ENCODE peak calls at places on chromosomes 3 and 15, in seven cellular contexts. C is A172; Q is endothelial cell; W is activated T-cell treated with anti-CD3 and anti-CD28 coated beads for 48 hours; S is mesendoderm; J is stimulated activated CD8-positive, alpha-beta memory T cell treated with anti-CD3 and anti-CD28 coated beads, Interleukin-4, amount 100 ng/mL, for 4 hours; U is neural crest cell. F is an unnamed sample.

GRCh38 chr15:98658831-98659699 is 10.7 kb downstream of the IGF1R start:
- DNase-seq in C (peak; percentile 46), Q (peak; percentile 33), W (no peak), S (peak; percentile 55), J (no peak), U (peak; percentile 14), F (peak; percentile 44)

GRCh38 chr3:45154641-45155147 is 8.5 kb upstream of the CDCP1 start:
- DNase-seq in C (peak; percentile 84), Q (no peak), W (no peak), S (no peak), J (no peak), U (no peak), F (no peak)

GRCh38 chr3:12393894-12394293 is 90.4 kb upstream of the TSEN2 start:
- DNase-seq in C (no peak), Q (no peak), W (no peak), S (no peak), J (no peak), U (no peak), F (no peak)

GRCh38 chr3:157502916-157503620 is at the start of gene VEPH1:
- DNase-seq in C (peak; percentile 23), Q (no peak), W (no peak), S (peak; percentile 44), J (no peak), U (no peak), F (no peak)

GRCh38 chr3:107543666-107544065 is 20.9 kb downstream of the BBX start:
- DNase-seq in C (peak; percentile 28), Q (no peak), W (no peak), S (peak; percentile 23), J (no peak), U (no peak), F (no peak)

GRCh38 chr3:40255532-40255931 is 54.0 kb upstream of the EIF1B start:
- DNase-seq in C (no peak), Q (no peak), W (no peak), S (no peak), J (no peak), U (no peak), F (no peak)

GRCh38 chr3:113629941-113630340 is 66.5 kb downstream of the USF3 start:
- DNase-seq in C (no peak), Q (no peak), W (no peak), S (no peak), J (no peak), U (no peak), F (no peak)

GRCh38 chr3:127457094-127457475 is 133.4 kb downstream of the TPRA1 start:
- DNase-seq in C (no peak), Q (peak; percentile 51), W (peak; percentile 34), S (peak; percentile 76), J (no peak), U (no peak), F (no peak)

GRCh38 chr3:67400476-67400875 is 253.9 kb downstream of the SUCLG2 start:
- DNase-seq in C (no peak), Q (no peak), W (no peak), S (peak; percentile 29), J (no peak), U (no peak), F (no peak)

GRCh38 chr3:113844622-113845222 is 6.1 kb downstream of the GRAMD1C start:
- DNase-seq in C (peak; percentile 32), Q (no peak), W (no peak), S (peak; percentile 24), J (no peak), U (no peak), F (peak; percentile 48)

GRCh38 chr15:94231728-94232086 is 346 bp downstream of the MCTP2 start:
- DNase-seq in C (no peak), Q (peak; percentile 20), W (no peak), S (peak; percentile 62), J (no peak), U (peak; percentile 1), F (no peak)

GRCh38 chr3:10017636-10018292 is 8.5 kb upstream of the FANCD2 start:
- DNase-seq in C (peak; percentile 69), Q (no peak), W (peak; percentile 69), S (no peak), J (no peak), U (no peak), F (no peak)

GRCh38 chr3:24235121-24235520 is 259.5 kb downstream of the THRB start:
- DNase-seq in C (peak; percentile 36), Q (no peak), W (no peak), S (no peak), J (no peak), U (no peak), F (no peak)

GRCh38 chr15:84749111-84749991 is 959 bp downstream of the ZNF592 start:
- DNase-seq in C (peak; percentile 10), Q (peak; percentile 19), W (peak; percentile 33), S (peak; percentile 49), J (no peak), U (no peak), F (no peak)

GRCh38 chr3:55860040-55860439 is 372.9 kb upstream of the WNT5A start:
- DNase-seq in C (no peak), Q (no peak), W (no peak), S (no peak), J (no peak), U (no peak), F (no peak)

GRCh38 chr15:83305696-83306291 is 21.3 kb upstream of the BNC1 start:
- DNase-seq in C (no peak), Q (no peak), W (no peak), S (peak; percentile 82), J (no peak), U (no peak), F (no peak)

GRCh38 chr3:82186017-82186416 is 424.6 kb upstream of the GBE1 start:
- DNase-seq in C (no peak), Q (no peak), W (no peak), S (no peak), J (no peak), U (no peak), F (no peak)

GRCh38 chr3:40899286-40899712 is 300.0 kb upstream of the CTNNB1 start:
- DNase-seq in C (peak; percentile 25), Q (no peak), W (no peak), S (peak; percentile 37), J (no peak), U (no peak), F (no peak)

GRCh38 chr3:71103430-71103881 is 480.1 kb downstream of the FOXP1 start:
- DNase-seq in C (peak; percentile 32), Q (no peak), W (no peak), S (no peak), J (no peak), U (no peak), F (no peak)

GRCh38 chr15:33735637-33736247 is 232.6 kb upstream of the CHRM5 start:
- DNase-seq in C (peak; percentile 35), Q (peak; percentile 36), W (no peak), S (peak; percentile 48), J (no peak), U (peak; percentile 20), F (no peak)

GRCh38 chr3:192923731-192924130 is 6.1 kb upstream of the MB21D2 start:
- DNase-seq in C (no peak), Q (no peak), W (no peak), S (no peak), J (no peak), U (no peak), F (no peak)

GRCh38 chr3:190560284-190560895 is 46.5 kb downstream of the IL1RAP start:
- DNase-seq in C (no peak), Q (no peak), W (no peak), S (no peak), J (no peak), U (no peak), F (no peak)

GRCh38 chr15:71093089-71094024 is 21.9 kb upstream of the THSD4 start:
- DNase-seq in C (peak; percentile 86), Q (no peak), W (no peak), S (no peak), J (no peak), U (no peak), F (no peak)

GRCh38 chr3:36843065-36844051 is 79.0 kb upstream of the DCLK3 start:
- DNase-seq in C (peak; percentile 26), Q (peak; percentile 53), W (peak; percentile 48), S (peak; percentile 92), J (peak; percentile 16), U (peak; percentile 37), F (no peak)

GRCh38 chr15:62559049-62559733 is 394.1 kb upstream of the C2CD4B start:
- DNase-seq in C (no peak), Q (no peak), W (no peak), S (peak; percentile 74), J (no peak), U (no peak), F (no peak)

GRCh38 chr3:65884072-65884471 is 154.6 kb downstream of the MAGI1 start:
- DNase-seq in C (no peak), Q (no peak), W (no peak), S (no peak), J (no peak), U (no peak), F (no peak)

GRCh38 chr3:124780356-124780755 is 50.1 kb downstream of the UMPS start:
- DNase-seq in C (peak; percentile 41), Q (no peak), W (no peak), S (peak; percentile 65), J (no peak), U (no peak), F (no peak)

GRCh38 chr3:43153189-43154083 is 47.6 kb upstream of the POMGNT2 start:
- DNase-seq in C (peak; percentile 21), Q (no peak), W (no peak), S (peak; percentile 53), J (no peak), U (no peak), F (no peak)

F was measured in T-helper 2 cell.